ENCODE peak calls at places on chromosomes 3 and 15, in five cellular contexts. Z, R, O, E and M are unnamed samples.

GRCh38 chr3:115518100-115518852 is 105.0 kb upstream of the GAP43 start:
- DNase-seq in Z (peak; percentile 89), R (no peak), O (no peak), E (peak; percentile 77), M (no peak)

GRCh38 chr3:50254577-50255250 is 14.2 kb upstream of the SEMA3B start:
- DNase-seq in Z (no peak), R (no peak), O (no peak), E (peak; percentile 45), M (peak; percentile 81)

GRCh38 chr15:63042879-63043340 is 363 bp downstream of the TPM1 start:
- DNase-seq in Z (no peak), R (no peak), O (peak; percentile 9), E (no peak), M (no peak)

GRCh38 chr15:39878401-39878775 is 41.7 kb downstream of the GPR176 start:
- DNase-seq in Z (no peak), R (no peak), O (no peak), E (no peak), M (no peak)

GRCh38 chr3:174859109-174859735 is at the start of gene NAALADL2:
- DNase-seq in Z (no peak), R (no peak), O (no peak), E (no peak), M (no peak)

GRCh38 chr3:148459931-148460513 is 237.7 kb upstream of the AGTR1 start:
- DNase-seq in Z (peak; percentile 9), R (peak; percentile 37), O (no peak), E (peak; percentile 23), M (no peak)

GRCh38 chr3:32143849-32144757 is 37.7 kb downstream of the GPD1L start:
- DNase-seq in Z (peak; percentile 92), R (peak; percentile 80), O (peak; percentile 58), E (peak; percentile 89), M (peak; percentile 42)

GRCh38 chr15:68207176-68207935 is 2.2 kb upstream of the CALML4 start:
- DNase-seq in Z (no peak), R (no peak), O (no peak), E (no peak), M (peak; percentile 51)

GRCh38 chr15:95770191-95770590 is 560.3 kb upstream of the NR2F2 start:
- DNase-seq in Z (peak; percentile 4), R (no peak), O (no peak), E (peak; percentile 46), M (no peak)

GRCh38 chr15:90610220-90610619 is 80.5 kb downstream of the CRTC3 start:
- DNase-seq in Z (peak; percentile 79), R (no peak), O (no peak), E (peak; percentile 87), M (no peak)

GRCh38 chr3:179108091-179108490 is 36.5 kb upstream of the ZMAT3 start:
- DNase-seq in Z (peak; percentile 80), R (no peak), O (no peak), E (peak; percentile 81), M (no peak)